ENCODE peak calls at places on chromosomes 13 and 19, in ten cellular contexts. K, C, L, W, O, Q, Z, T, V and M are unnamed samples.

GRCh38 chr13:30805603-30806011 is 70.3 kb downstream of the ALOX5AP start:
- DNase-seq in K (no peak), C (peak; percentile 83), L (peak; percentile 62), W (no peak), O (no peak), Q (peak; percentile 77), Z (no peak), T (peak; percentile 68), V (no peak), M (no peak)

GRCh38 chr13:94677799-94678198 is 34.5 kb downstream of the SOX21 start:
- DNase-seq in K (no peak), C (no peak), L (no peak), W (no peak), O (no peak), Q (no peak), Z (no peak), T (no peak), V (peak; percentile 55), M (no peak)

GRCh38 chr13:32938907-32939306 is 77.3 kb upstream of the KL start:
- DNase-seq in K (no peak), C (peak; percentile 50), L (peak; percentile 44), W (peak; percentile 24), O (peak; percentile 70), Q (peak; percentile 55), Z (no peak), T (no peak), V (no peak), M (peak; percentile 7)

GRCh38 chr19:23916991-23917390 is 2.3 kb downstream of the ZNF726 start:
- DNase-seq in K (no peak), C (peak; percentile 46), L (peak; percentile 8), W (peak; percentile 35), O (peak; percentile 51), Q (peak; percentile 18), Z (no peak), T (no peak), V (no peak), M (no peak)

GRCh38 chr13:39765801-39766463 is 110.5 kb downstream of the COG6 start:
- DNase-seq in K (no peak), C (peak; percentile 46), L (peak; percentile 29), W (peak; percentile 40), O (peak; percentile 25), Q (peak; percentile 37), Z (no peak), T (no peak), V (peak; percentile 52), M (peak; percentile 80)

GRCh38 chr19:33691736-33692135 is 70.0 kb downstream of the CHST8 start:
- DNase-seq in K (no peak), C (no peak), L (no peak), W (no peak), O (no peak), Q (no peak), Z (no peak), T (no peak), V (no peak), M (no peak)

GRCh38 chr13:34046457-34046856 is 228.5 kb downstream of the RFC3 start:
- DNase-seq in K (no peak), C (no peak), L (peak; percentile 32), W (no peak), O (no peak), Q (peak; percentile 48), Z (no peak), T (no peak), V (no peak), M (no peak)

GRCh38 chr19:54106716-54107115 is 4.1 kb downstream of the NDUFA3 start:
- DNase-seq in K (no peak), C (no peak), L (no peak), W (no peak), O (no peak), Q (no peak), Z (no peak), T (no peak), V (no peak), M (no peak)

GRCh38 chr13:91722267-91722884 is 324.0 kb downstream of the GPC5 start:
- DNase-seq in K (peak; percentile 66), C (peak; percentile 2), L (peak; percentile 11), W (peak; percentile 41), O (peak; percentile 55), Q (peak; percentile 23), Z (no peak), T (no peak), V (peak; percentile 36), M (peak; percentile 48)

GRCh38 chr19:15368051-15368632 is 11.4 kb downstream of the AKAP8 start:
- DNase-seq in K (no peak), C (no peak), L (no peak), W (no peak), O (no peak), Q (no peak), Z (no peak), T (no peak), V (no peak), M (no peak)

GRCh38 chr13:76462003-76462402 is 424.2 kb downstream of the KCTD12 start:
- DNase-seq in K (no peak), C (no peak), L (no peak), W (no peak), O (no peak), Q (no peak), Z (no peak), T (no peak), V (no peak), M (no peak)

GRCh38 chr19:38693380-38694223 is 46.2 kb downstream of the ACTN4 start:
- DNase-seq in K (no peak), C (peak; percentile 98), L (peak; percentile 90), W (peak; percentile 96), O (peak; percentile 79), Q (peak; percentile 93), Z (peak; percentile 94), T (peak; percentile 91), V (peak; percentile 87), M (peak; percentile 77)

GRCh38 chr19:38690146-38690545 is 42.7 kb downstream of the ACTN4 start:
- DNase-seq in K (no peak), C (no peak), L (no peak), W (no peak), O (no peak), Q (no peak), Z (no peak), T (no peak), V (no peak), M (no peak)

GRCh38 chr19:38690832-38691231 is 43.4 kb downstream of the ACTN4 start:
- DNase-seq in K (no peak), C (no peak), L (no peak), W (no peak), O (no peak), Q (peak; percentile 38), Z (no peak), T (no peak), V (no peak), M (no peak)

GRCh38 chr19:38692458-38693379 is 45.3 kb downstream of the ACTN4 start:
- DNase-seq in K (no peak), C (no peak), L (no peak), W (no peak), O (peak; percentile 35), Q (peak; percentile 41), Z (no peak), T (no peak), V (peak; percentile 22), M (no peak)

GRCh38 chr19:38691938-38692457 is 44.5 kb downstream of the ACTN4 start:
- DNase-seq in K (no peak), C (peak; percentile 94), L (peak; percentile 97), W (no peak), O (peak; percentile 97), Q (peak; percentile 98), Z (peak; percentile 87), T (peak; percentile 78), V (no peak), M (no peak)
- H3K4me3 ChIP-seq in K (no peak overlapping the region), C (no peak overlapping the region), L (no peak overlapping the region), W (no peak overlapping the region), O (no peak overlapping the region), Q (no peak overlapping the region), Z (peak overlapping the region; percentile 49), T (peak overlapping the region; percentile 48), V (no peak overlapping the region), M (no peak overlapping the region)

DNA sequence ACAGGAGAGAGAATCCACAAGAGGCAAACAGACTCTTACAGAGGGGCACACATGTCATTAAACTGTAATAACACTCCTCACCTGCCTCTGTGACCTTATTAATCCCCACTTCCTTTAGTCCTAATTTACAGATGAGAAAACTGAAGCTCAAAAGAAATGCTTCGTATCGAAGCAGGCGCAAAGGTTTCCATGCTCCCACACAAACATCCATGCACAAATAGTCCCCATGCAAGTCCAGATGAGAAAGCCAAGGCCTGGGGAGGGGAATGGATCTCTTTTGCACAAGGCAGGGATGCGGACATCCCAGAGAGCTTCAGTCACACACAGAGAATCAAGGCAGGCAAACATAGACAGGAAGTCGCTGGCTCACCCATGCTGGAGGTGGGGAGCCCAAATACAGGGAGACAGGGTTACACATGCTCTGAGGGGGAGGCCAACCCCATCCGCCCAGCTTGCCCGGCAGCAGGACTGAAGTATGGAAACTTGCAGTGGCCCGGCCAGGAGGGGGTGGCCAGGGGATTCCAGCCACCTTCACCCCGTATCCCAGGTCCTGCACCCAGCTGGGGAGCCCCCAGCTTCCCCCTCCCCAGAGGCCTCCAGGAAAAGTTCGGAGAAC is 468 bp downstream of the S1PR5 start:
- DNase-seq in K (no peak), C (peak; percentile 50), L (no peak), W (no peak), O (peak; percentile 48), Q (no peak), Z (peak; percentile 43), T (no peak), V (no peak), M (no peak)
- TF ChIP-seq EZH2 in K (no peak), C (no peak), L (no peak), W (no peak), O (no peak), Q (peak; percentile 28), Z (no peak), T (no peak), V (no peak), M (no peak)

GRCh38 chr13:111217661-111218060 is 102.6 kb downstream of the ARHGEF7 start:
- DNase-seq in K (no peak), C (no peak), L (no peak), W (no peak), O (no peak), Q (no peak), Z (no peak), T (no peak), V (no peak), M (no peak)
- H3K4me1 ChIP-seq in K (peaks cover 12% of the 10 kb centered on the region), C (no peaks in the 10 kb centered on the region), L (peaks cover 15% of the 10 kb centered on the region), W (no peaks in the 10 kb centered on the region), O (peaks cover 25% of the 10 kb centered on the region), Q (peaks cover 4% of the 10 kb centered on the region), Z (no peaks in the 10 kb centered on the region), T (no peaks in the 10 kb centered on the region), V (peaks cover 23% of the 10 kb centered on the region), M (no peaks in the 10 kb centered on the region)

DNA sequence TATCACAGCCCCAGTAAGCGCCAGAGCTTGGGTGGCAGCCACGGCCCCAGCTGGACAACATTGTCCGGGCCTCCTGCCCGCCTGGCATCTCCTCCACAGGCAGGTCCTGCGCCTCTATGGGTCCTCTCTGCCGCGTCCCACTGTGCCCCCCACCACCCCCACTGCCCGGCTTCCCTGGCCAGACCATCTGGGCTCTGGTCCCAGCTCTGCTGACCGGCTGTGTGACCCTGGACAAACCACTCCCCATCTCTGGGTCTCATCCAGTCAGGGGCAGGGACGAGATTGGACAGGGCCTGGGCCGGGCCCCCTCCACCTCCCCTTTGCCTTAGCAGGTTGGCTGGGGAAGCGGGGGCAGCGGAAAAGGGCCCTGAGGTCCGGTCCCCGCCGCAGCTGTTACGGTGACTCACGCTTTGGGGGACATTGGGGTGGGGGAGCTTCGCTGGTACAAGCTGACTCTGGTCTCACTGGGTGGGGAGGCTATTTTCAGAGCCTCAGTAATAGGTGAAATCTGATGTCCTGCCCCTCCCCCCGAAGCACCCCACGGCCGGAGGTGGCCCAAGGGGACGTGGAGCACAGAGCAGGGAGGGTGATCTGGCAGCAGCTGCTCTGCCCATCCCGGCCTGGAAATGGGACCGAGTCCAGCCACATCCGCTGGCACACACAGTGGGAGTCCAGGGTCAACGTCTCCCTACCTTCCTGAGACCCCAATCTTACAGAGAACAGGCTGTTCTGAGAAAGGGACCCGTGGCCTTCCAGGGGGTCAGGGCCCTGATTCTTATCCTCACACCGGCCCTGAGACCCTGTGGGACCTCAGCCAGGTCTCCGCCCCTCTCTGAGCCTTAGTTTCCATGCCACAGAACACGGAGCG is 9.1 kb downstream of the NFIC start:
- DNase-seq in K (peak; percentile 72), C (no peak), L (peak; percentile 71), W (no peak), O (peak; percentile 63), Q (peak; percentile 85), Z (no peak), T (no peak), V (no peak), M (no peak)
- H3K4me3 ChIP-seq in K (peak overlapping the region; percentile 20), C (no peak overlapping the region), L (no peak overlapping the region), W (no peak overlapping the region), O (peak overlapping the region; percentile 10), Q (no peak overlapping the region), Z (no peak overlapping the region), T (no peak overlapping the region), V (no peak overlapping the region), M (no peak overlapping the region)